ENCODE peak calls at places on chromosomes 5 and 9, in eight cellular contexts. H is lower leg skin; T is neural crest cell; X is BJ; J is Calu3; L is activated CD8-positive, alpha-beta T cell treated with anti-CD3 and anti-CD28 coated beads for 36 hours; O is endothelial cell of umbilical vein; C is left ventricle myocardium inferior. R is an unnamed sample.

GRCh38 chr9:120711354-120711753 is 2.9 kb downstream of the MEGF9 start:
- DNase-seq in T (no peak), L (no peak), O (no peak), H (no peak), X (no peak), C (no peak), J (no peak), R (no peak)

GRCh38 chr5:170293273-170293672 is 4.3 kb downstream of the LCP2 start:
- DNase-seq in L (peak; percentile 89), C (no peak), O (no peak), X (no peak), H (no peak), J (no peak), T (no peak), R (no peak)

GRCh38 chr9:70036641-70037040 is 7.0 kb upstream of the MAMDC2 start:
- DNase-seq in J (no peak), C (no peak), H (no peak), T (no peak), O (no peak), X (no peak), L (no peak), R (no peak)

GRCh38 chr5:113044776-113045175 is 68.2 kb downstream of the DCP2 start:
- DNase-seq in X (no peak), H (no peak), C (no peak), L (no peak), T (no peak), O (no peak), J (no peak), R (no peak)

GRCh38 chr5:179793470-179794139 is at the start of gene LTC4S:
- DNase-seq in H (peak; percentile 79), O (peak; percentile 52), X (no peak), L (peak; percentile 76), T (no peak), C (peak; percentile 85), J (no peak), R (no peak)

GRCh38 chr9:127032256-127032655 is 90.2 kb downstream of the ANGPTL2 start:
- DNase-seq in T (no peak), O (no peak), L (no peak), X (no peak), J (no peak), H (no peak), C (no peak), R (no peak)

GRCh38 chr5:176415240-176416122 is 858 bp downstream of the CLTB start:
- DNase-seq in X (no peak), H (peak; percentile 47), O (no peak), T (peak; percentile 22), L (no peak), J (peak; percentile 49), C (no peak), R (no peak)

GRCh38 chr9:34578241-34579096 is 11.1 kb downstream of the CNTFR start:
- DNase-seq in C (no peak), L (peak; percentile 30), O (peak; percentile 28), J (no peak), X (no peak), H (no peak), T (peak; percentile 63), R (no peak)

GRCh38 chr5:23649594-23649993 is 142.2 kb downstream of the PRDM9 start:
- DNase-seq in C (no peak), T (no peak), X (no peak), J (no peak), H (no peak), L (no peak), O (no peak), R (no peak)

GRCh38 chr5:7415123-7415522 is 19.2 kb downstream of the ADCY2 start:
- DNase-seq in J (no peak), X (no peak), O (no peak), C (no peak), H (no peak), T (no peak), L (no peak), R (no peak)

GRCh38 chr5:75847561-75848021 is 130.4 kb upstream of the POC5 start:
- DNase-seq in T (no peak), H (no peak), L (no peak), X (no peak), C (no peak), O (no peak), J (no peak), R (no peak)

GRCh38 chr5:142435410-142436115 is 110.7 kb upstream of the SPRY4 start:
- DNase-seq in L (no peak), C (no peak), O (no peak), T (no peak), J (no peak), X (no peak), H (no peak), R (no peak)

GRCh38 chr9:13992136-13992798 is 321.7 kb downstream of the NFIB start:
- DNase-seq in H (no peak), X (no peak), C (no peak), T (no peak), O (no peak), L (no peak), J (no peak), R (no peak)

GRCh38 chr9:87336914-87337333 is 160.7 kb upstream of the DAPK1 start:
- DNase-seq in H (no peak), T (no peak), L (peak; percentile 22), O (peak; percentile 77), X (no peak), C (no peak), J (peak; percentile 51), R (peak; percentile 66)

GRCh38 chr5:154077692-154078091 is 38.9 kb downstream of the MFAP3 start:
- DNase-seq in O (no peak), X (no peak), H (no peak), J (peak; percentile 18), L (no peak), T (no peak), C (peak; percentile 33), R (no peak)

GRCh38 chr5:154078305-154078704 is 39.5 kb downstream of the MFAP3 start:
- DNase-seq in H (no peak), C (no peak), T (no peak), L (no peak), O (no peak), J (no peak), X (no peak), R (no peak)

GRCh38 chr5:154076240-154076922 is 37.6 kb downstream of the MFAP3 start:
- DNase-seq in X (no peak), O (no peak), J (no peak), T (no peak), L (no peak), H (no peak), C (no peak), R (no peak)

GRCh38 chr5:154084255-154084654 is 45.5 kb downstream of the MFAP3 start:
- DNase-seq in C (no peak), O (no peak), H (no peak), L (no peak), X (no peak), T (no peak), J (no peak), R (no peak)

DNA sequence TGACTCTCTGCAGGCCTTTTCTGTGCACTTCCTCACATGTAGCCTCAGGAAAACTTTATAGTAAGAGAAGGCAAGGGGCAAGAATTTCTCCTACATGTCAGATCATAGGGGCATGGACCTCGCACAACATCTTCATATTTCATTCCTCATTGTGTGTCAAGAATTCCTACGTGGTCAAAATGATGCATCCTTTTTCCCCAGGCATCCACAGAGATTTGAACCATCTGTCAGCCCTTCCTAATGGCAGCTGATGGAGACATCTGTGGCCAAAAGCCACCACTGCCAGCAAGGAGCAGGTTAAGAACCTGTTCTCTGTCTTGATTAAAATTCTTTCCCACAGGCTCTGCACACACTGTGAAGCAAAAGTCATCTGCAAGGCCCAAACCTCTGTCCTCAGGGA is 42.5 kb downstream of the MFAP3 start:
- DNase-seq in C (no peak), X (no peak), J (no peak), L (no peak), H (no peak), T (no peak), O (no peak), R (no peak)
- TF ChIP-seq CTCF in C (no peak), X (no peak), J (no peak), L (no peak), H (no peak), T (no peak), O (no peak), R (no peak)

GRCh38 chr9:79567671-79568098 is 4.1 kb upstream of the TLE4 start:
- DNase-seq in O (no peak), X (no peak), L (no peak), C (no peak), J (no peak), T (no peak), H (no peak), R (no peak)
- TF ChIP-seq CTCF in O (no peak), X (peak; percentile 9), L (no peak), C (no peak), J (no peak), T (no peak), H (no peak), R (no peak)

GRCh38 chr9:89171693-89172092 is 6.9 kb downstream of the SHC3 start:
- DNase-seq in X (no peak), C (no peak), L (no peak), J (no peak), O (no peak), T (no peak), H (no peak), R (no peak)
- TF ChIP-seq CTCF in X (no peak), C (no peak), L (no peak), J (no peak), O (no peak), T (no peak), H (no peak), R (peak; percentile 28)

GRCh38 chr9:33381231-33381791 is 21.1 kb downstream of the AQP7 start:
- DNase-seq in T (no peak), O (no peak), C (no peak), H (no peak), J (no peak), L (no peak), X (no peak), R (no peak)

GRCh38 chr9:33379666-33380389 is 22.5 kb downstream of the AQP7 start:
- DNase-seq in T (no peak), L (no peak), X (no peak), C (no peak), H (no peak), J (no peak), O (no peak), R (no peak)

GRCh38 chr9:33377089-33377715 is 25.2 kb downstream of the AQP7 start:
- DNase-seq in T (no peak), J (no peak), L (no peak), H (no peak), O (no peak), X (no peak), C (no peak), R (no peak)

GRCh38 chr9:33378121-33378795 is 24.1 kb downstream of the AQP7 start:
- DNase-seq in C (no peak), O (no peak), J (no peak), L (no peak), T (no peak), H (no peak), X (no peak), R (no peak)

DNA sequence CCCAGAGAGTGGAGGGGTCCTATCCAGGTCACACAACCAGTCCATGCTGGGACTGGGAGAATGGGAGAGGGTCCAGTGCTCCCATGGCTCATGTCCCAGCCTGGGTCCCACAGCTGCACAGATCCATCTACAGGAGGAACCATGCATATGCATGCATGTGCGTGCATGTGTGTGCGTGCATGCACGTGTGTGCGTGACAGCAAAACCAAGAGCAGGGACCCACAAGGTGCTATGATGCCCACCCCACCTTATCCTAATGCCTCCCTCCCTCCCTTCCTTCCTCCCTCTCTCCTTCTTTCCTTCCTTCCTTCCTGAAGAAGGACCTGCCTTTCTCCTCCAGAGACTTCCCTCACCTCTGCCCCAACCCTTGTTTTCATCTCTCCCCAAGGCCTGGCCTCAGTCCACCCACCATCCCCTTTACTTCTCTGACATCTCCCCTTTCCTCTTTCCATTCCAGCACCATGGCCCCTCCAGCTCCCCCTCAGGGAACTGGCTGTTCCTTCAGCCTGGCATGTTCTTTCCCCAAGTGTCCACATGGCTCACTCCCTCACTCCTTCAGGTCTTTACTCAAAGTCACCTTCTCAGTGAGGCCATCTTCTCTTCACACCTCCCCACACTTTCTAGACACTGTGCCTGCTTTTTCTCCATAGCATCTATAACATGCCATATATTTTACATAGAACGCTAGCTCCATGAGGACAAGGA is 21.8 kb downstream of the AQP7 start:
- DNase-seq in T (no peak), J (no peak), X (no peak), H (no peak), L (no peak), C (no peak), O (no peak), R (no peak)
- TF ChIP-seq CTCF in T (no peak), J (no peak), X (no peak), H (no peak), L (no peak), C (no peak), O (no peak), R (no peak)